ENCODE peak calls at places on chromosomes 5 and 9, in ten cellular contexts. Q is endodermal cell; B is sciatic nerve; L is tibial nerve; N is activated naive CD8-positive, alpha-beta T cell treated with anti-CD3 and anti-CD28 coated beads, Interleukin-2, amount 50 U/mL, for 24 hours; K is lower lobe of right lung; F is NCI-H748 treated with DMSO at 0.1 percent for 48 hours; J is RCC 7860; E is head of caudate nucleus; T is HS-5. X is an unnamed sample.

GRCh38 chr9:125200216-125201047 is at the start of gene RABEPK:
- DNase-seq in F (peak; percentile 80), E (peak; percentile 95), L (peak; percentile 89), Q (peak; percentile 97), B (peak; percentile 96), K (peak; percentile 96), J (peak; percentile 84), N (peak; percentile 97), T (peak; percentile 65), X (peak; percentile 98)

GRCh38 chr5:17000296-17000939 is 64.3 kb upstream of the MYO10 start:
- DNase-seq in K (no peak), L (no peak), F (no peak), B (no peak), T (peak; percentile 96), Q (no peak), E (no peak), J (peak; percentile 98), N (no peak), X (no peak)

GRCh38 chr9:33023661-33024060 is 1.4 kb upstream of the DNAJA1 start:
- DNase-seq in L (no peak), J (no peak), Q (no peak), T (no peak), N (no peak), F (no peak), E (no peak), K (no peak), B (no peak), X (no peak)

GRCh38 chr9:106980551-106981101 is 117.7 kb downstream of the ZNF462 start:
- DNase-seq in J (peak; percentile 68), F (no peak), L (no peak), Q (no peak), N (no peak), T (no peak), E (no peak), B (no peak), K (no peak), X (no peak)

GRCh38 chr9:1768561-1768960 is 246.6 kb upstream of the SMARCA2 start:
- DNase-seq in Q (no peak), K (no peak), N (no peak), J (no peak), B (no peak), E (no peak), L (no peak), F (no peak), T (no peak), X (no peak)

GRCh38 chr5:55344392-55344992 is 36.7 kb downstream of the MTREX start:
- DNase-seq in E (peak; percentile 69), N (peak; percentile 66), F (peak; percentile 42), T (no peak), L (peak; percentile 95), Q (peak; percentile 85), J (peak; percentile 4), K (no peak), B (peak; percentile 73), X (no peak)

GRCh38 chr5:83488821-83489220 is 17.3 kb downstream of the VCAN start:
- DNase-seq in F (no peak), B (no peak), L (no peak), E (no peak), J (no peak), K (no peak), Q (no peak), T (no peak), N (no peak), X (no peak)

GRCh38 chr9:114908104-114908621 is 22.2 kb downstream of the TNFSF8 start:
- DNase-seq in T (no peak), N (peak; percentile 24), J (peak; percentile 68), Q (peak; percentile 72), B (no peak), F (peak; percentile 97), K (no peak), L (no peak), E (no peak), X (no peak)

GRCh38 chr9:114156658-114157421 is 1.5 kb downstream of the COL27A1 start:
- DNase-seq in J (peak; percentile 59), B (peak; percentile 80), K (peak; percentile 64), T (no peak), F (no peak), L (peak; percentile 37), Q (peak; percentile 81), E (peak; percentile 65), N (peak; percentile 36), X (no peak)

GRCh38 chr9:96491079-96491879 is 41.3 kb downstream of the HABP4 start:
- DNase-seq in E (no peak), N (no peak), B (no peak), T (no peak), J (no peak), F (no peak), K (no peak), L (no peak), Q (no peak), X (no peak)